ENCODE peak calls at places on chromosomes 7 and 10, in seven cellular contexts. Q is tibial nerve, F is HepG2, Y is IMR-90, I is body of pancreas, Z is GM12878, N is ovary. W is an unnamed sample.

GRCh38 chr7:101792051-101792651 is 25.3 kb upstream of the CUX1 start:
- DNase-seq in Q (peak), N (peak), I (no peak), F (no peak), Z (no peak), Y (no peak), W (peak)

GRCh38 chr10:51832652-51833383 is 133.4 kb upstream of the CSTF2T start:
- DNase-seq in Q (no peak), N (no peak), Y (peak), F (peak), I (no peak), Z (peak), W (no peak)

GRCh38 chr10:105950410-105950809 is 1214.1 kb downstream of the SORCS1 start:
- DNase-seq in Z (peak), N (no peak), Y (peak), Q (peak), I (peak), F (peak), W (peak)

GRCh38 chr7:17131060-17131345 is 167.4 kb upstream of the AHR start:
- DNase-seq in Z (no peak), I (no peak), N (no peak), Y (peak), F (peak), Q (no peak), W (no peak)

GRCh38 chr10:96374639-96374984 is 15.8 kb upstream of the OPALIN start:
- DNase-seq in N (no peak), F (no peak), Y (no peak), Q (no peak), I (no peak), Z (no peak), W (no peak)

GRCh38 chr10:125707852-125708468 is 11.5 kb upstream of the EDRF1 start:
- DNase-seq in Z (no peak), I (no peak), F (peak), Q (no peak), N (no peak), Y (peak), W (no peak)

GRCh38 chr7:27167916-27168264 is 2.6 kb upstream of the HOXA9 start:
- DNase-seq in F (no peak), Q (no peak), Y (no peak), I (no peak), Z (no peak), N (no peak), W (no peak)

GRCh38 chr7:51160990-51161615 is 155.5 kb downstream of the COBL start:
- DNase-seq in Z (no peak), F (peak), Q (peak), N (peak), Y (peak), I (peak), W (peak)

GRCh38 chr7:47885309-47886000 is 62.8 kb downstream of the PKD1L1 start:
- DNase-seq in Y (no peak), F (no peak), Q (no peak), I (no peak), Z (no peak), N (no peak), W (no peak)

GRCh38 chr7:151264615-151265014 is 16.1 kb upstream of the SMARCD3 start:
- DNase-seq in N (no peak), F (no peak), Q (no peak), I (no peak), Z (no peak), Y (no peak), W (no peak)

GRCh38 chr7:30937426-30937825 is 25.8 kb downstream of the AQP1 start:
- DNase-seq in Q (no peak), Z (no peak), F (no peak), Y (no peak), I (peak), N (no peak), W (no peak)

GRCh38 chr10:108427081-108427480 is 1262.6 kb upstream of the SORCS1 start:
- DNase-seq in N (no peak), Z (no peak), I (no peak), Q (no peak), F (no peak), Y (no peak), W (no peak)

GRCh38 chr7:17289074-17289665 is 9.3 kb upstream of the AHR start:
- DNase-seq in N (no peak), Z (no peak), F (no peak), Q (peak), Y (peak), I (peak), W (no peak)

GRCh38 chr7:113202282-113202681 is 83.9 kb upstream of the SMIM30 start:
- DNase-seq in Y (no peak), Z (no peak), Q (no peak), I (no peak), F (no peak), N (no peak), W (no peak)

GRCh38 chr7:98105942-98106544 is 619 bp upstream of the LMTK2 start:
- DNase-seq in Z (no peak), F (peak), Y (no peak), Q (no peak), N (no peak), I (no peak), W (peak)

GRCh38 chr7:134450296-134451000 is 8.5 kb downstream of the AKR1B1 start:
- DNase-seq in I (no peak), N (no peak), Q (no peak), F (no peak), Y (peak), Z (no peak), W (no peak)

GRCh38 chr7:25389489-25390106 is 161.3 kb upstream of the NPVF start:
- DNase-seq in I (peak), Q (peak), N (no peak), Z (peak), Y (peak), F (peak), W (no peak)

GRCh38 chr7:151872531-151873401 is 4.1 kb downstream of the PRKAG2 start:
- DNase-seq in Z (no peak), Q (no peak), F (no peak), I (no peak), Y (no peak), N (no peak), W (no peak)

GRCh38 chr7:140674899-140675701 is 2.4 kb downstream of the ADCK2 start:
- DNase-seq in Q (no peak), F (peak), N (no peak), Y (peak), I (peak), Z (no peak), W (peak)

GRCh38 chr7:76430211-76430610 is 5.5 kb downstream of the ZP3 start:
- DNase-seq in N (no peak), Z (no peak), I (no peak), F (no peak), Y (no peak), Q (no peak), W (no peak)

GRCh38 chr10:794382-794956 is 105.0 kb upstream of the DIP2C start:
- DNase-seq in Y (peak), N (no peak), Z (no peak), F (peak), Q (no peak), I (no peak), W (no peak)

GRCh38 chr10:59173414-59173813 is 3.0 kb upstream of the PHYHIPL start:
- DNase-seq in Y (no peak), F (no peak), Z (no peak), I (no peak), Q (no peak), N (no peak), W (no peak)
- TF ChIP-seq POLR2A in Y (no peak), F (no peak), Z (no peak), I (no peak), Q (no peak), N (no peak), W (no peak)

DNA sequence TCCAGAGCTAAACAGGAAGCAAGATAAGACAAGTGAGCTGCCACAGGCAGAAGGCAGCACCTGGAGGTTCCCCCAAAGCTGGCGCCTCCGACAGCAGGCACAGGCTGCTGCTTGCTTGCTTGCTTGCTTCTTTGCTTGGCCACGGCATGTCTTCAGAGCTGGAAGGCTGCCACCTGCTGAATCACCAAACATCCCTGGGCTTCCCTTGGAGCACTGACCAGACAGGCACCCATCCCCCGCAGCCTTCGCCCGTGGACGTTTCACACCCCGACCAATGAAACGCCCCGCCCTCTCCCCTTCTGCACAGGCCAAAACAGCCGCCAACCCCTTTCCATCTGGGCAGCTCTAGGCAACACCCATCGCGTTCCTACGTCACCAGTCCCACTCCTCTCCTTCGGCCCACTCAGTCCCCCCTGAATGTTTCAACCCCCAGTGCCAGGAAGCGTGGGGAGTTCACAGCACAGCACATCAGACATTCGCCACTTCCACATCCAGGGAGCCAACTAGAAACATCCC is 1.7 kb downstream of the SGMS1 start:
- DNase-seq in N (peak), Y (peak), Z (peak), Q (peak), I (peak), F (peak), W (peak)
- TF ChIP-seq POLR2A in N (peak), Y (peak), Z (peak), Q (peak), I (no peak), F (no peak), W (no peak)

DNA sequence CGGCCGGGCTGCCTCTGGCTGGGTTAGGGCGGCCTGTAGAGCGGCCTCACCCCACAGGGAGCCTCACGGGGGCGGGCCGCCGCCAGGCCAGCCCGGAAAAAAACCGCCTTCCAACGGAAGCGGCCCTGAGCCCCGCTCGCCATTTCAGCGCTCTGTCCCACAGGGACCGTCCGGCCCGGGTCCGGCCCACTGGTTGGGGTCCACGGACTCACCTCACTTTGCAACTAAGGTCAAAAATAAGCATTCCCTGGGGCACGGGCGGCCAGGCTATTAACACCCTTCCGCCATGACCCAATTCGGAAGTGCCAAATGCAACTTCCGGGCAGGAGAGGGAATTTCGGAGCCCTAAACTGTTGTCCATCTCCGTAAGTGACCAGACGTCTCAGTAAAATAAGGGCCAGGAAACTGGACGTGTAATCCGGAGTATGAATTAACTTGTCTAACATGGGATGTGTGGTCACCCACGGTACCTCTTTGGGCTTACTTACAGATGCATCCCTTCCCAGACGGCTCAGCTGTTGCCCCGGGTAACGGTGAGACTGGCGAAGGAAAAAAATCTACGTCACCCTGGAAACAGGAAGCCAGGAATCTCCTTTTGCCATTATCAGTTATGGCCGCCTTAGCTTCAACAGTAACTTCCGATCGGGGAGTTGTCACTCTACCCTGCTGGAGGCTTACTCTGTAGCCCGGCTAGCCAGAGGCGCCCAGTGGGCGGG is at the start of gene BBIP1:
- DNase-seq in Y (peak), I (no peak), Z (peak), N (peak), F (peak), Q (peak), W (peak)
- TF ChIP-seq POLR2A in Y (peak), I (peak), Z (peak), N (peak), F (peak), Q (peak), W (no peak)

GRCh38 chr7:6142871-6143380 is 111.8 kb downstream of the ANKRD61 start:
- DNase-seq in Y (no peak), Z (no peak), Q (no peak), I (no peak), F (no peak), N (no peak), W (peak)
- TF ChIP-seq POLR2A in Y (no peak), Z (no peak), Q (no peak), I (no peak), F (no peak), N (no peak), W (no peak)

GRCh38 chr10:67119648-67120047 is 193.8 kb downstream of the LRRTM3 start:
- DNase-seq in F (no peak), Z (no peak), Q (no peak), N (no peak), Y (no peak), I (no peak), W (no peak)
- TF ChIP-seq POLR2A in F (no peak), Z (no peak), Q (no peak), N (no peak), Y (no peak), I (no peak), W (no peak)

DNA sequence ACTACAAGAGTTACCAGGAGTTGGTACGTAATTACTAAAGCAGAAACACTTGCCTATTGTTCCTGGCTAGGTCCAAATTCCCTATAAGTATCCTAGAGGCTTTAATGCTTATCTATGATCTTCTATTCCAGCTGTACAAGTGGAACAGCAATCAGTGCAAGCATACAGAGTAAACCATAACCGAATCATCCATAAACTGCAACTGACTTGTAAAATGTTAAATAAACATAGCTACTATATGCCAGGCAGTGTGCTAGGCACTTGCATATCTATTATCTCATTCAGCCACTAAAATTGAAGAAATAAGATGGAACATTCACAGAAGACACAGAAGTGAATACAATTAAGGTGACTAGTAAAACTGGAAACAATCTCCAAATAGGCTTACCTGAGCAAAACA is 55.7 kb downstream of the IRF5 start:
- DNase-seq in F (no peak), Y (no peak), Z (no peak), Q (no peak), I (no peak), N (no peak), W (no peak)
- TF ChIP-seq POLR2A in F (no peak), Y (no peak), Z (no peak), Q (no peak), I (no peak), N (no peak), W (no peak)

DNA sequence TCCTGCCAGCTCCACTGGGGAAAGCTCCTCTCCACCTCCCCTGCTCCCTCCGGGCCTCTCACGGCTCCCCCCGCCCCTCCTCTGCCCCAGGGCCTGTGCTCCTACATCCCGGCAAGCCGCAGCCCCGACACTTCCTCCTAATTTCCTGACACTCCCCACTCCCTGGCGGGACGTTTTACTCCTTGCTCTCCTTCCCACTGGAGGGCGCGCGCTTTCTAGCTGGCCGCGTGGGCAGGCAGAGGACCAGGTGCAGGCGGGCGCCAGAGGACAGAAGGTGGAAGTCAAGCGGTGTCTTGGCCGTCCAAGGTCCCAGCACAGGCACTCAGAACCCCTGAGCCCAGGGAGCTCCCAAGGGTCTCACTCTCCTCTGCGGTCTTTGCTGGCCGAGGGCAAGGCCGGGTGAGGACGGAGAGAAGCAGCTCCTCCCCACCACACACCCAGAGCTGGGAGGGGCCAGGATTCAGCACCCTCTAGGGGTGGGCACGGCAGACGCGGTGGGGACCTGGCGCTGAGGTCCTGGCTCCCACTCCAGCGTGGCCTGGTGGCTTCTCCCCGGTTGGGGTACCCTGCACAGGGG is 19.1 kb downstream of the ADAM8 start:
- DNase-seq in Z (no peak), I (peak), Y (no peak), F (no peak), N (peak), Q (peak), W (peak)
- TF ChIP-seq POLR2A in Z (no peak), I (no peak), Y (no peak), F (no peak), N (no peak), Q (no peak), W (no peak)